ENCODE peak calls at places on chromosome 1, in six cellular contexts. R is mesothelial cell of epicardium, M is M059J, Z is fibroblast of mammary gland, H is NCI-H345, A is glomerular endothelial cell. G is an unnamed sample.

GRCh38 chr1:117562581-117563491 is 43.0 kb upstream of the TENT5C start:
- DNase-seq in R (peak; percentile 32), M (no peak), Z (no peak), H (peak; percentile 24), A (no peak), G (no peak)

GRCh38 chr1:159068877-159069276 is 7.7 kb downstream of the AIM2 start:
- DNase-seq in R (no peak), M (peak; percentile 54), Z (peak; percentile 81), H (no peak), A (no peak), G (no peak)

GRCh38 chr1:203408485-203409229 is 57.7 kb upstream of the FMOD start:
- DNase-seq in R (peak; percentile 38), M (peak; percentile 77), Z (peak; percentile 85), H (no peak), A (no peak), G (no peak)

GRCh38 chr1:163240705-163241104 is 38.0 kb upstream of the RGS5 start:
- DNase-seq in R (no peak), M (no peak), Z (no peak), H (no peak), A (no peak), G (no peak)

GRCh38 chr1:49050041-49050440 is 273.4 kb upstream of the BEND5 start:
- DNase-seq in R (no peak), M (no peak), Z (no peak), H (peak; percentile 24), A (no peak), G (no peak)

GRCh38 chr1:16631248-16632043 is 18.1 kb upstream of the NBPF1 start:
- DNase-seq in R (peak; percentile 55), M (no peak), Z (no peak), H (no peak), A (no peak), G (no peak)

GRCh38 chr1:36605942-36606690 is 123.4 kb upstream of the CSF3R start:
- DNase-seq in R (no peak), M (no peak), Z (no peak), H (no peak), A (no peak), G (no peak)

GRCh38 chr1:29332204-29332603 is 95.9 kb downstream of the PTPRU start:
- DNase-seq in R (no peak), M (peak; percentile 32), Z (peak; percentile 47), H (peak; percentile 3), A (no peak), G (peak; percentile 13)

GRCh38 chr1:50702395-50702794 is 257.7 kb downstream of the FAF1 start:
- DNase-seq in R (no peak), M (no peak), Z (no peak), H (no peak), A (no peak), G (no peak)

GRCh38 chr1:42403880-42404400 is 23.3 kb downstream of the RIMKLA start:
- DNase-seq in R (no peak), M (no peak), Z (no peak), H (no peak), A (no peak), G (no peak)

GRCh38 chr1:68112835-68113243 is 62.4 kb upstream of the DIRAS3 start:
- DNase-seq in R (no peak), M (peak; percentile 94), Z (peak; percentile 94), H (no peak), A (no peak), G (no peak)

GRCh38 chr1:172544481-172545104 is 11.6 kb downstream of the SUCO start:
- DNase-seq in R (no peak), M (no peak), Z (no peak), H (no peak), A (no peak), G (no peak)

GRCh38 chr1:93603106-93603505 is 78.5 kb downstream of the BCAR3 start:
- DNase-seq in R (no peak), M (no peak), Z (no peak), H (no peak), A (no peak), G (no peak)

GRCh38 chr1:243628476-243628907 is 221.6 kb downstream of the AKT3 start:
- DNase-seq in R (no peak), M (peak; percentile 7), Z (peak; percentile 39), H (no peak), A (no peak), G (no peak)